ENCODE peak calls at places on chromosomes 11 and 22, in eight cellular contexts. E is NT2/D1, Z is Peyer's patch, M is left ventricle myocardium inferior, A is small intestine, W is lower lobe of right lung, L is HAP-1, Q is uterus. G is an unnamed sample.
A peak's percentile ranks its signal among the peaks of the same experiment; 100 is the strongest.

GRCh38 chr11:7977251-7977917 is 9.8 kb upstream of the EIF3F start:
- DNase-seq in E (no peak), Z (no peak), M (no peak), A (no peak), W (no peak), L (no peak), Q (no peak), G (peak; percentile 73)

GRCh38 chr11:119282495-119282894 is 34.4 kb downstream of the MCAM start:
- DNase-seq in E (no peak), Z (no peak), M (no peak), A (no peak), W (no peak), L (no peak), Q (no peak), G (peak; percentile 77)

GRCh38 chr11:93921695-93922468 is 71.5 kb upstream of the VSTM5 start:
- DNase-seq in E (peak; percentile 78), Z (no peak), M (no peak), A (peak; percentile 62), W (no peak), L (peak; percentile 70), Q (no peak), G (peak; percentile 69)

GRCh38 chr11:59174664-59175033 is 2.7 kb downstream of the DTX4 start:
- DNase-seq in E (no peak), Z (peak; percentile 69), M (no peak), A (peak; percentile 94), W (no peak), L (peak; percentile 14), Q (no peak), G (no peak)

GRCh38 chr11:83367745-83368144 is 81.6 kb upstream of the CCDC90B start:
- DNase-seq in E (no peak), Z (no peak), M (no peak), A (no peak), W (no peak), L (no peak), Q (no peak), G (no peak)

GRCh38 chr22:46742576-46743221 is 4.6 kb upstream of the CERK start:
- DNase-seq in E (no peak), Z (peak; percentile 80), M (no peak), A (peak; percentile 94), W (no peak), L (no peak), Q (no peak), G (no peak)

GRCh38 chr11:59097113-59097708 is 9.8 kb upstream of the FAM111B start:
- DNase-seq in E (peak; percentile 30), Z (peak; percentile 67), M (peak; percentile 41), A (peak; percentile 66), W (peak; percentile 57), L (peak; percentile 74), Q (peak; percentile 47), G (peak; percentile 55)

GRCh38 chr11:122910775-122911174 is 28.2 kb downstream of the JHY start:
- DNase-seq in E (peak; percentile 11), Z (no peak), M (no peak), A (peak; percentile 7), W (no peak), L (no peak), Q (no peak), G (peak; percentile 28)

GRCh38 chr11:59960502-59961381 is 3.1 kb upstream of the OOSP4A start:
- DNase-seq in E (no peak), Z (no peak), M (no peak), A (peak; percentile 69), W (no peak), L (no peak), Q (no peak), G (no peak)

GRCh38 chr22:46111645-46112306 is 38.5 kb upstream of the PPARA start:
- DNase-seq in E (no peak), Z (no peak), M (no peak), A (no peak), W (no peak), L (no peak), Q (peak; percentile 55), G (peak; percentile 32)

GRCh38 chr11:134714021-134714656 is 302.1 kb upstream of the B3GAT1 start:
- DNase-seq in E (no peak), Z (no peak), M (no peak), A (no peak), W (no peak), L (no peak), Q (no peak), G (no peak)

GRCh38 chr11:32333335-32333991 is 101.9 kb downstream of the WT1 start:
- DNase-seq in E (no peak), Z (no peak), M (peak; percentile 42), A (peak; percentile 44), W (peak; percentile 68), L (no peak), Q (peak; percentile 85), G (peak; percentile 76)

GRCh38 chr11:32817181-32817842 is 12.4 kb upstream of the PRRG4 start:
- DNase-seq in E (no peak), Z (no peak), M (no peak), A (no peak), W (no peak), L (no peak), Q (no peak), G (no peak)

GRCh38 chr11:72238040-72238450 is 5.9 kb downstream of the PHOX2A start:
- DNase-seq in E (peak; percentile 84), Z (peak; percentile 75), M (no peak), A (peak; percentile 72), W (peak; percentile 74), L (peak; percentile 77), Q (no peak), G (peak; percentile 84)

GRCh38 chr11:116193321-116194114 is 579.3 kb downstream of the BUD13 start:
- DNase-seq in E (no peak), Z (peak; percentile 79), M (no peak), A (peak; percentile 80), W (peak; percentile 86), L (peak; percentile 81), Q (peak; percentile 22), G (peak; percentile 68)

GRCh38 chr11:60914620-60915249 is 777 bp downstream of the TMEM109 start:
- DNase-seq in E (no peak), Z (peak; percentile 63), M (no peak), A (peak; percentile 31), W (no peak), L (peak; percentile 50), Q (no peak), G (peak; percentile 16)

GRCh38 chr22:30327864-30328345 is 1.2 kb upstream of the TBC1D10A start:
- DNase-seq in E (no peak), Z (no peak), M (no peak), A (peak; percentile 30), W (no peak), L (no peak), Q (no peak), G (no peak)

GRCh38 chr11:55697817-55698216 is 35.8 kb downstream of the OR4C6 start:
- DNase-seq in E (no peak), Z (no peak), M (no peak), A (no peak), W (no peak), L (no peak), Q (no peak), G (no peak)

GRCh38 chr11:125519865-125520834 is 24.1 kb upstream of the FEZ1 start:
- DNase-seq in E (no peak), Z (no peak), M (no peak), A (no peak), W (no peak), L (no peak), Q (no peak), G (no peak)

GRCh38 chr11:47177229-47177845 is 658 bp upstream of the ARFGAP2 start:
- DNase-seq in E (no peak), Z (no peak), M (peak; percentile 56), A (peak; percentile 81), W (peak; percentile 71), L (peak; percentile 72), Q (peak; percentile 75), G (peak; percentile 72)

GRCh38 chr11:47178305-47178704 is 1.6 kb upstream of the ARFGAP2 start:
- DNase-seq in E (no peak), Z (no peak), M (no peak), A (no peak), W (no peak), L (no peak), Q (no peak), G (no peak)

GRCh38 chr11:47176328-47177228 is at the start of gene ARFGAP2:
- DNase-seq in E (peak; percentile 95), Z (peak; percentile 98), M (peak; percentile 98), A (peak; percentile 97), W (peak; percentile 98), L (peak; percentile 97), Q (peak; percentile 95), G (peak; percentile 98)

GRCh38 chr11:47178737-47179654 is 2.3 kb upstream of the ARFGAP2 start:
- DNase-seq in E (no peak), Z (no peak), M (no peak), A (no peak), W (no peak), L (no peak), Q (no peak), G (no peak)

DNA sequence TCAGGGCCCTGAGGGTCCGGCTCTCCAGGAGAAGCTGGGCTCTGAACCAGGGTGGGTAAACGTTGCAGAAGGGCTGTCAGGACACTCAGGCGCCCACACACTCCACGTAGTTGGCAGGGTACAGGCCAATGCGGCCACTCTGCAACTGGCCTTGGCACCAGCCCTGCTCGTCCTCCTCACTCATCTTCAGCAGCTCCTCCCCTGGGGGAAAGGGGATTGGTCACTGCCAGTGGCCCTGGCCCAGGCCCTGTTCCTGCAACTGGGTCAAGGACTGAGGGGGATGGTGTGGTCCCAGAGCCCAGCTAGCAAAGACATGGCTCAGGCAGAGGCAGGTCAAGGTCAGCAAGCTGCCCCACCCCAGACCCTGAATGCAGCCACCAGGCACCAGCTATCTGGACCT is 1.2 kb upstream of the ARFGAP2 start:
- DNase-seq in E (no peak), Z (no peak), M (peak; percentile 51), A (no peak), W (no peak), L (no peak), Q (no peak), G (no peak)
- H3K4me3 ChIP-seq in E (no peak overlapping the region), Z (peak overlapping the region; percentile 90), M (peak overlapping the region; percentile 95), A (no peak overlapping the region), W (peak overlapping the region; percentile 100), L (peak overlapping the region; percentile 99), Q (no peak overlapping the region), G (no peak overlapping the region)

GRCh38 chr11:117316197-117316961 is at the start of gene BACE1:
- DNase-seq in E (peak; percentile 89), Z (peak; percentile 78), M (peak; percentile 84), A (peak; percentile 69), W (peak; percentile 82), L (peak; percentile 94), Q (peak; percentile 85), G (peak; percentile 91)
- H3K4me1 ChIP-seq in E (peaks cover 6% of the 10 kb centered on the region), Z (peaks cover 5% of the 10 kb centered on the region), M (peaks cover 29% of the 10 kb centered on the region), A (peaks cover 6% of the 10 kb centered on the region), W (peaks cover 33% of the 10 kb centered on the region), L (peaks cover 28% of the 10 kb centered on the region), Q (peaks cover 10% of the 10 kb centered on the region), G (peaks cover 9% of the 10 kb centered on the region)

DNA sequence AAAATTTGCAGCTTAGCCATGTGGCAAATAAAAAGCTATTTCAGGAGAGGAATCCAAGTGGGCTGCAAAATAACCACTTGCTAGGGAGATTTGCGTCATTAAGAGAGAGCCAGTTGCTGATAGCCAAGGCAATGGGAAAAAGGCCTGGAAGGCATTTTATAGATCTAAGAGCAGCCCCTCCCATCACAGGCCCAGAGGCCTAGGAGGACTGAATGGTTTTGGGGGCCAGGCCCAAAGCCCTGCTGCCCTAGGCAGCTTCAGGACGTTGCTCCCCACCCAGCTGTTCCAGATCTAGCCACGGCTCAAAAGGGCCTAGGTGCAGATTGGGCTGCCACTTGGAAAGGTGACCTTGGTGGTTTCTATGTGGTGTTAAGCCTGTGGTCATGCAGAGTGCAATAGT is 169.0 kb downstream of the AASDHPPT start:
- DNase-seq in E (no peak), Z (no peak), M (no peak), A (no peak), W (no peak), L (no peak), Q (no peak), G (no peak)
- H3K9me3 ChIP-seq in E (peaks cover 14% of the 10 kb centered on the region), Z (no peaks in the 10 kb centered on the region), M (peaks cover 39% of the 10 kb centered on the region), A (no peaks in the 10 kb centered on the region), W (peaks cover 9% of the 10 kb centered on the region), L (no peaks in the 10 kb centered on the region), Q (no peaks in the 10 kb centered on the region), G (no peaks in the 10 kb centered on the region)

GRCh38 chr11:68033708-68034045 is 3.2 kb downstream of the NDUFS8 start:
- DNase-seq in E (no peak), Z (no peak), M (peak; percentile 71), A (no peak), W (no peak), L (no peak), Q (no peak), G (no peak)
- H3K4me3 ChIP-seq in E (no peak overlapping the region), Z (no peak overlapping the region), M (peak overlapping the region; percentile 89), A (no peak overlapping the region), W (no peak overlapping the region), L (no peak overlapping the region), Q (no peak overlapping the region), G (no peak overlapping the region)